ENCODE peak calls at places on chromosomes 7 and 10, in seven cellular contexts. One of them, this sample, is unnamed.
A peak's percentile ranks its signal among the peaks of the same experiment; 100 is the strongest.

GRCh38 chr7:25596443-25596842 is 368.2 kb upstream of the NPVF start:
- DNase-seq in right cardiac atrium: no peak
- DNase-seq in left ventricle myocardium inferior: no peak
- DNase-seq in heart left ventricle: no peak
- DNase-seq in OCI-LY7: no peak
- DNase-seq in tibial artery: no peak
- DNase-seq in heart right ventricle: no peak
- DNase-seq in this sample: no peak

GRCh38 chr7:151769189-151769821 is 107.6 kb downstream of the PRKAG2 start:
- DNase-seq in OCI-LY7: peak; percentile 2
- DNase-seq in left ventricle myocardium inferior: no peak
- DNase-seq in heart left ventricle: no peak
- DNase-seq in right cardiac atrium: peak; percentile 28
- DNase-seq in tibial artery: no peak
- DNase-seq in heart right ventricle: no peak
- DNase-seq in this sample: no peak

GRCh38 chr7:29163854-29164253 is 17.5 kb upstream of the CPVL start:
- DNase-seq in right cardiac atrium: no peak
- DNase-seq in left ventricle myocardium inferior: no peak
- DNase-seq in heart right ventricle: no peak
- DNase-seq in tibial artery: no peak
- DNase-seq in OCI-LY7: no peak
- DNase-seq in heart left ventricle: no peak
- DNase-seq in this sample: no peak

GRCh38 chr7:29019275-29019820 is 61.2 kb upstream of the TRIL start:
- DNase-seq in heart right ventricle: no peak
- DNase-seq in right cardiac atrium: no peak
- DNase-seq in heart left ventricle: no peak
- DNase-seq in tibial artery: no peak
- DNase-seq in left ventricle myocardium inferior: no peak
- DNase-seq in OCI-LY7: no peak
- DNase-seq in this sample: no peak

GRCh38 chr10:77801474-77802238 is 124.9 kb downstream of the DLG5 start:
- DNase-seq in right cardiac atrium: no peak
- DNase-seq in tibial artery: no peak
- DNase-seq in heart right ventricle: no peak
- DNase-seq in left ventricle myocardium inferior: no peak
- DNase-seq in heart left ventricle: no peak
- DNase-seq in OCI-LY7: no peak
- DNase-seq in this sample: no peak

GRCh38 chr10:91551856-91552255 is 81.0 kb downstream of the PPP1R3C start:
- DNase-seq in left ventricle myocardium inferior: peak; percentile 37
- DNase-seq in OCI-LY7: no peak
- DNase-seq in tibial artery: peak; percentile 53
- DNase-seq in heart right ventricle: peak; percentile 62
- DNase-seq in right cardiac atrium: peak; percentile 67
- DNase-seq in heart left ventricle: no peak
- DNase-seq in this sample: no peak

GRCh38 chr7:124101173-124101768 is 68.4 kb upstream of the TMEM229A start:
- DNase-seq in right cardiac atrium: no peak
- DNase-seq in heart left ventricle: no peak
- DNase-seq in OCI-LY7: peak; percentile 17
- DNase-seq in heart right ventricle: no peak
- DNase-seq in tibial artery: no peak
- DNase-seq in left ventricle myocardium inferior: no peak
- DNase-seq in this sample: no peak

GRCh38 chr10:132571565-132572544 is 34.3 kb downstream of the INPP5A start:
- DNase-seq in heart left ventricle: peak; percentile 69
- DNase-seq in heart right ventricle: peak; percentile 64
- DNase-seq in right cardiac atrium: peak; percentile 63
- DNase-seq in OCI-LY7: peak; percentile 98
- DNase-seq in left ventricle myocardium inferior: no peak
- DNase-seq in tibial artery: no peak
- DNase-seq in this sample: peak; percentile 41

GRCh38 chr7:99468336-99468918 is 2.5 kb upstream of the ATP5MF start:
- DNase-seq in left ventricle myocardium inferior: no peak
- DNase-seq in heart left ventricle: no peak
- DNase-seq in tibial artery: no peak
- DNase-seq in heart right ventricle: no peak
- DNase-seq in OCI-LY7: no peak
- DNase-seq in right cardiac atrium: no peak
- DNase-seq in this sample: no peak

GRCh38 chr7:159063046-159063840 is 81.4 kb downstream of the VIPR2 start:
- DNase-seq in left ventricle myocardium inferior: no peak
- DNase-seq in heart right ventricle: peak; percentile 2
- DNase-seq in OCI-LY7: no peak
- DNase-seq in right cardiac atrium: peak; percentile 68
- DNase-seq in heart left ventricle: no peak
- DNase-seq in tibial artery: no peak
- DNase-seq in this sample: no peak

GRCh38 chr7:117828831-117829230 is 44.4 kb downstream of the CTTNBP2 start:
- DNase-seq in heart left ventricle: no peak
- DNase-seq in right cardiac atrium: no peak
- DNase-seq in OCI-LY7: no peak
- DNase-seq in heart right ventricle: no peak
- DNase-seq in tibial artery: no peak
- DNase-seq in left ventricle myocardium inferior: no peak
- DNase-seq in this sample: no peak

GRCh38 chr10:116732546-116732945 is 9.8 kb downstream of the HSPA12A start:
- DNase-seq in tibial artery: no peak
- DNase-seq in OCI-LY7: no peak
- DNase-seq in heart right ventricle: no peak
- DNase-seq in left ventricle myocardium inferior: no peak
- DNase-seq in right cardiac atrium: no peak
- DNase-seq in heart left ventricle: no peak
- DNase-seq in this sample: no peak

GRCh38 chr10:110872145-110872983 is 636 bp downstream of the PDCD4 start:
- DNase-seq in heart right ventricle: peak; percentile 72
- DNase-seq in tibial artery: peak; percentile 66
- DNase-seq in right cardiac atrium: peak; percentile 90
- DNase-seq in left ventricle myocardium inferior: peak; percentile 72
- DNase-seq in heart left ventricle: peak; percentile 88
- DNase-seq in OCI-LY7: peak; percentile 88
- DNase-seq in this sample: peak; percentile 83

GRCh38 chr10:62399211-62399610 is 25.0 kb downstream of the ZNF365 start:
- DNase-seq in heart left ventricle: no peak
- DNase-seq in heart right ventricle: no peak
- DNase-seq in OCI-LY7: no peak
- DNase-seq in left ventricle myocardium inferior: no peak
- DNase-seq in right cardiac atrium: no peak
- DNase-seq in tibial artery: no peak
- DNase-seq in this sample: no peak

GRCh38 chr7:17772581-17773288 is 167.6 kb downstream of the SNX13 start:
- DNase-seq in tibial artery: no peak
- DNase-seq in OCI-LY7: no peak
- DNase-seq in heart right ventricle: no peak
- DNase-seq in right cardiac atrium: no peak
- DNase-seq in left ventricle myocardium inferior: no peak
- DNase-seq in heart left ventricle: no peak
- DNase-seq in this sample: no peak

GRCh38 chr10:63206997-63207952 is 74.1 kb downstream of the NRBF2 start:
- DNase-seq in left ventricle myocardium inferior: no peak
- DNase-seq in heart left ventricle: no peak
- DNase-seq in right cardiac atrium: no peak
- DNase-seq in heart right ventricle: peak; percentile 51
- DNase-seq in tibial artery: peak; percentile 41
- DNase-seq in OCI-LY7: peak; percentile 10
- DNase-seq in this sample: peak; percentile 44

GRCh38 chr7:116394106-116394505 is 105.4 kb upstream of the CAV2 start:
- DNase-seq in OCI-LY7: no peak
- DNase-seq in right cardiac atrium: peak; percentile 38
- DNase-seq in heart left ventricle: no peak
- DNase-seq in tibial artery: no peak
- DNase-seq in left ventricle myocardium inferior: no peak
- DNase-seq in heart right ventricle: no peak
- DNase-seq in this sample: no peak

GRCh38 chr7:35828817-35829216 is 28.0 kb downstream of the SEPTIN7 start:
- DNase-seq in OCI-LY7: no peak
- DNase-seq in heart right ventricle: no peak
- DNase-seq in left ventricle myocardium inferior: no peak
- DNase-seq in heart left ventricle: no peak
- DNase-seq in tibial artery: no peak
- DNase-seq in right cardiac atrium: no peak
- DNase-seq in this sample: no peak
- H3K4me1 ChIP-seq in OCI-LY7: peaks cover 8% of the 10 kb centered on the region
- H3K4me1 ChIP-seq in heart right ventricle: peaks cover 49% of the 10 kb centered on the region
- H3K4me1 ChIP-seq in left ventricle myocardium inferior: peaks cover 94% of the 10 kb centered on the region
- H3K4me1 ChIP-seq in heart left ventricle: peaks cover 97% of the 10 kb centered on the region
- H3K4me1 ChIP-seq in tibial artery: peaks cover 100% of the 10 kb centered on the region
- H3K4me1 ChIP-seq in right cardiac atrium: peaks cover 6% of the 10 kb centered on the region
- H3K4me1 ChIP-seq in this sample: no peaks in the 10 kb centered on the region

DNA sequence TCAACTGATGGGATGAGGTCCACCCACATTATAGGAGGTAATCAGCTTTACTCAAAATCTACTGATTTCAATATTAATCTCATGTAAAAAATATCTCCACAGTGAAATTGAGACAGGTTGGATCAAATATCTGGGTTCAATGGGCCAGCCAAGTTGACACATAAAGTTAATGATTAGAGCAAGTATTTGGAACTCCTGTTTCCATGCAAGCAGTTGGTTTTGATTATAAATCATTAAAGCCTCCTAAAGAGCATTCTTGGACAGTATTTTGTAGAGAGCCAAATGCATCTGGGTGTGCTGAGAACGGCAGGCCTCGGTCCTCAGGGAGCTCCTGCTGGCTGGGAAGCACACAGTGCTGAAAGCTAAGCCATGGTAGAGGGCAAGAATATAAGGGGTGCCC is 126.9 kb upstream of the BTBD16 start:
- DNase-seq in left ventricle myocardium inferior: no peak
- DNase-seq in heart left ventricle: no peak
- DNase-seq in tibial artery: no peak
- DNase-seq in OCI-LY7: no peak
- DNase-seq in heart right ventricle: no peak
- DNase-seq in right cardiac atrium: peak; percentile 20
- DNase-seq in this sample: no peak
- H3K4me1 ChIP-seq in left ventricle myocardium inferior: peaks cover 78% of the 10 kb centered on the region
- H3K4me1 ChIP-seq in heart left ventricle: peaks cover 77% of the 10 kb centered on the region
- H3K4me1 ChIP-seq in tibial artery: peaks cover 61% of the 10 kb centered on the region
- H3K4me1 ChIP-seq in OCI-LY7: no peaks in the 10 kb centered on the region
- H3K4me1 ChIP-seq in heart right ventricle: peaks cover 58% of the 10 kb centered on the region
- H3K4me1 ChIP-seq in right cardiac atrium: peaks cover 34% of the 10 kb centered on the region
- H3K4me1 ChIP-seq in this sample: no peaks in the 10 kb centered on the region

GRCh38 chr10:48604408-48605263 is at the start of gene ARHGAP22:
- DNase-seq in tibial artery: peak; percentile 65
- DNase-seq in heart right ventricle: peak; percentile 42
- DNase-seq in right cardiac atrium: peak; percentile 85
- DNase-seq in OCI-LY7: no peak
- DNase-seq in heart left ventricle: peak; percentile 82
- DNase-seq in left ventricle myocardium inferior: peak; percentile 75
- DNase-seq in this sample: peak; percentile 47
- H3K4me1 ChIP-seq in tibial artery: peaks cover 42% of the 10 kb centered on the region
- H3K4me1 ChIP-seq in heart right ventricle: peaks cover 13% of the 10 kb centered on the region
- H3K4me1 ChIP-seq in right cardiac atrium: peaks cover 4% of the 10 kb centered on the region
- H3K4me1 ChIP-seq in OCI-LY7: peaks cover 15% of the 10 kb centered on the region
- H3K4me1 ChIP-seq in heart left ventricle: peaks cover 50% of the 10 kb centered on the region
- H3K4me1 ChIP-seq in left ventricle myocardium inferior: peaks cover 50% of the 10 kb centered on the region
- H3K4me1 ChIP-seq in this sample: peaks cover 12% of the 10 kb centered on the region

GRCh38 chr10:113017375-113017774 is 67.3 kb downstream of the TCF7L2 start:
- DNase-seq in tibial artery: no peak
- DNase-seq in heart left ventricle: no peak
- DNase-seq in right cardiac atrium: no peak
- DNase-seq in OCI-LY7: no peak
- DNase-seq in left ventricle myocardium inferior: no peak
- DNase-seq in heart right ventricle: no peak
- DNase-seq in this sample: no peak
- H3K4me1 ChIP-seq in tibial artery: peaks cover 85% of the 10 kb centered on the region
- H3K4me1 ChIP-seq in heart left ventricle: peaks cover 64% of the 10 kb centered on the region
- H3K4me1 ChIP-seq in right cardiac atrium: peaks cover 13% of the 10 kb centered on the region
- H3K4me1 ChIP-seq in OCI-LY7: no peaks in the 10 kb centered on the region
- H3K4me1 ChIP-seq in left ventricle myocardium inferior: peaks cover 75% of the 10 kb centered on the region
- H3K4me1 ChIP-seq in heart right ventricle: peaks cover 45% of the 10 kb centered on the region
- H3K4me1 ChIP-seq in this sample: peaks cover 40% of the 10 kb centered on the region

GRCh38 chr7:149871576-149871975 is 2.2 kb upstream of the ATP6V0E2 start:
- DNase-seq in right cardiac atrium: peak; percentile 9
- DNase-seq in heart right ventricle: no peak
- DNase-seq in heart left ventricle: no peak
- DNase-seq in OCI-LY7: no peak
- DNase-seq in left ventricle myocardium inferior: no peak
- DNase-seq in tibial artery: no peak
- DNase-seq in this sample: no peak
- H3K4me1 ChIP-seq in right cardiac atrium: peaks cover 3% of the 10 kb centered on the region
- H3K4me1 ChIP-seq in heart right ventricle: peaks cover 15% of the 10 kb centered on the region
- H3K4me1 ChIP-seq in heart left ventricle: peaks cover 41% of the 10 kb centered on the region
- H3K4me1 ChIP-seq in OCI-LY7: peaks cover 56% of the 10 kb centered on the region
- H3K4me1 ChIP-seq in left ventricle myocardium inferior: peaks cover 84% of the 10 kb centered on the region
- H3K4me1 ChIP-seq in tibial artery: peaks cover 15% of the 10 kb centered on the region
- H3K4me1 ChIP-seq in this sample: peaks cover 8% of the 10 kb centered on the region

GRCh38 chr10:3096149-3096548 is 28.8 kb downstream of the PFKP start:
- DNase-seq in heart left ventricle: no peak
- DNase-seq in OCI-LY7: no peak
- DNase-seq in tibial artery: no peak
- DNase-seq in right cardiac atrium: no peak
- DNase-seq in left ventricle myocardium inferior: no peak
- DNase-seq in heart right ventricle: no peak
- DNase-seq in this sample: peak; percentile 52
- H3K4me1 ChIP-seq in heart left ventricle: peaks cover 29% of the 10 kb centered on the region
- H3K4me1 ChIP-seq in OCI-LY7: no peaks in the 10 kb centered on the region
- H3K4me1 ChIP-seq in tibial artery: peaks cover 52% of the 10 kb centered on the region
- H3K4me1 ChIP-seq in right cardiac atrium: peaks cover 9% of the 10 kb centered on the region
- H3K4me1 ChIP-seq in left ventricle myocardium inferior: peaks cover 56% of the 10 kb centered on the region
- H3K4me1 ChIP-seq in heart right ventricle: peaks cover 25% of the 10 kb centered on the region
- H3K4me1 ChIP-seq in this sample: peaks cover 12% of the 10 kb centered on the region

This sample was measured in mucosa of descending colon.